ENCODE peak calls at places on chromosomes 5 and 9, in seven cellular contexts. K is stimulated activated CD4-positive, alpha-beta T cell treated with anti-CD3 and anti-CD28 coated beads, Interleukin-2, amount 100 ng/mL, for 48 hours; G is heart right ventricle; F is HFF-Myc; E is MCF 10A; L is activated T-cell treated with anti-CD3 and anti-CD28 coated beads, Interleukin-2, amount 50 U/mL, for 24 hours; M is activated CD4-positive, alpha-beta T cell treated with anti-CD3 and anti-CD28 coated beads for 36 hours. A is an unnamed sample.
A peak's percentile ranks its signal among the peaks of the same experiment; 100 is the strongest.

GRCh38 chr9:134566196-134566822 is 75.3 kb upstream of the COL5A1 start:
- DNase-seq in E (no peak), M (no peak), K (no peak), G (no peak), F (no peak), L (no peak), A (no peak)

GRCh38 chr5:15615859-15616258 is 115.9 kb downstream of the FBXL7 start:
- DNase-seq in K (no peak), E (no peak), G (no peak), M (no peak), F (peak; percentile 67), L (no peak), A (no peak)

GRCh38 chr5:79237735-79238560 is 2.0 kb downstream of the JMY start:
- DNase-seq in K (no peak), E (no peak), M (no peak), L (no peak), G (no peak), F (no peak), A (no peak)

GRCh38 chr9:129436751-129437625 is 183.9 kb downstream of the C9orf50 start:
- DNase-seq in M (peak; percentile 58), L (peak; percentile 59), K (no peak), E (peak; percentile 21), F (no peak), G (peak; percentile 69), A (peak; percentile 86)

GRCh38 chr9:2418619-2419018 is 203.0 kb upstream of the VLDLR start:
- DNase-seq in L (no peak), F (peak; percentile 15), G (peak; percentile 19), M (no peak), E (peak; percentile 75), K (no peak), A (peak; percentile 27)

GRCh38 chr9:103714992-103715391 is 379.1 kb upstream of the SMC2 start:
- DNase-seq in K (no peak), G (no peak), F (no peak), E (no peak), M (no peak), L (no peak), A (no peak)

GRCh38 chr5:160119905-160120266 is 636 bp upstream of the PWWP2A start:
- DNase-seq in K (no peak), M (no peak), F (no peak), E (no peak), L (no peak), G (no peak), A (no peak)

GRCh38 chr9:113621309-113621791 is 157.8 kb downstream of the RGS3 start:
- DNase-seq in M (no peak), E (peak; percentile 43), L (peak; percentile 17), F (peak; percentile 68), G (peak; percentile 89), K (no peak), A (peak; percentile 90)

GRCh38 chr9:33331411-33331891 is 41.1 kb downstream of the NFX1 start:
- DNase-seq in E (no peak), K (no peak), F (no peak), M (no peak), L (no peak), G (no peak), A (no peak)

GRCh38 chr9:81613002-81613750 is 76.2 kb downstream of the TLE1 start:
- DNase-seq in F (peak; percentile 81), M (no peak), L (no peak), K (no peak), E (no peak), G (peak; percentile 63), A (peak; percentile 56)

GRCh38 chr5:42993516-42994284 is 46.4 kb downstream of the ANXA2R start:
- DNase-seq in M (peak; percentile 74), E (no peak), K (no peak), G (peak; percentile 47), F (no peak), L (peak; percentile 73), A (no peak)

GRCh38 chr5:54021413-54022155 is 288.8 kb downstream of the ARL15 start:
- DNase-seq in K (no peak), G (no peak), E (peak; percentile 26), M (peak; percentile 13), L (no peak), F (no peak), A (no peak)

GRCh38 chr5:150661821-150662596 is 958 bp downstream of the MYOZ3 start:
- DNase-seq in M (no peak), E (no peak), K (no peak), F (no peak), G (no peak), L (no peak), A (no peak)

GRCh38 chr5:109992264-109992915 is 302.7 kb downstream of the MAN2A1 start:
- DNase-seq in K (no peak), M (no peak), E (peak; percentile 11), L (no peak), F (no peak), G (no peak), A (no peak)

GRCh38 chr5:151075698-151076331 is 5.0 kb downstream of the TNIP1 start:
- DNase-seq in F (no peak), G (no peak), M (peak; percentile 41), L (peak; percentile 51), E (peak; percentile 75), K (no peak), A (no peak)

GRCh38 chr9:131485206-131485605 is 17.5 kb upstream of the POMT1 start:
- DNase-seq in E (no peak), K (no peak), M (no peak), F (no peak), G (no peak), L (no peak), A (no peak)

GRCh38 chr9:20538092-20538491 is 84.2 kb downstream of the MLLT3 start:
- DNase-seq in E (no peak), M (no peak), G (no peak), K (no peak), L (no peak), F (no peak), A (no peak)

GRCh38 chr5:74763504-74763903 is 3.4 kb downstream of the GFM2 start:
- DNase-seq in F (no peak), K (no peak), L (no peak), M (no peak), E (no peak), G (no peak), A (no peak)

GRCh38 chr5:66144799-66145390 is 795 bp downstream of the SREK1 start:
- DNase-seq in M (no peak), G (no peak), E (no peak), L (no peak), F (no peak), K (no peak), A (no peak)

GRCh38 chr5:141618030-141618803 is 583 bp downstream of the DIAPH1 start:
- DNase-seq in F (no peak), L (peak; percentile 75), E (peak; percentile 82), K (peak; percentile 57), G (peak; percentile 62), M (peak; percentile 78), A (peak; percentile 73)

GRCh38 chr9:93945400-93946337 is 9.5 kb downstream of the BARX1 start:
- DNase-seq in E (no peak), L (no peak), K (no peak), M (no peak), F (no peak), G (no peak), A (no peak)

GRCh38 chr9:95506438-95506691 is 10.4 kb downstream of the PTCH1 start:
- DNase-seq in E (no peak), M (no peak), F (no peak), L (no peak), G (peak; percentile 44), K (no peak), A (peak; percentile 64)